ENCODE peak calls at places on chromosomes 1 and 21, in nine cellular contexts. One of them, this sample, is unnamed.

GRCh38 chr1:214248294-214249082 is 32.5 kb upstream of the SMYD2 start:
- DNase-seq in transverse colon: no peak
- DNase-seq in sigmoid colon: no peak
- DNase-seq in tibial nerve: no peak
- DNase-seq in A549: no peak
- DNase-seq in stomach: no peak
- DNase-seq in K562: no peak
- DNase-seq in HepG2: no peak
- DNase-seq in esophagus muscularis mucosa: no peak
- DNase-seq in this sample: no peak

GRCh38 chr21:28633803-28634572 is 358.7 kb downstream of the LTN1 start:
- DNase-seq in transverse colon: no peak
- DNase-seq in sigmoid colon: no peak
- DNase-seq in tibial nerve: no peak
- DNase-seq in A549: no peak
- DNase-seq in stomach: no peak
- DNase-seq in K562: no peak
- DNase-seq in HepG2: no peak
- DNase-seq in esophagus muscularis mucosa: no peak
- DNase-seq in this sample: no peak

GRCh38 chr1:225879521-225880209 is 2.5 kb downstream of the TMEM63A start:
- DNase-seq in transverse colon: peak; percentile 68
- DNase-seq in sigmoid colon: no peak
- DNase-seq in tibial nerve: no peak
- DNase-seq in A549: no peak
- DNase-seq in stomach: no peak
- DNase-seq in K562: no peak
- DNase-seq in HepG2: peak; percentile 21
- DNase-seq in esophagus muscularis mucosa: no peak
- DNase-seq in this sample: no peak

GRCh38 chr1:85195703-85196102 is 5.1 kb downstream of the SYDE2 start:
- DNase-seq in transverse colon: no peak
- DNase-seq in sigmoid colon: no peak
- DNase-seq in tibial nerve: no peak
- DNase-seq in A549: no peak
- DNase-seq in stomach: no peak
- DNase-seq in K562: no peak
- DNase-seq in HepG2: peak; percentile 12
- DNase-seq in esophagus muscularis mucosa: no peak
- DNase-seq in this sample: no peak

GRCh38 chr1:116110507-116111195 is 548 bp upstream of the MAB21L3 start:
- DNase-seq in transverse colon: peak; percentile 41
- DNase-seq in sigmoid colon: no peak
- DNase-seq in tibial nerve: no peak
- DNase-seq in A549: no peak
- DNase-seq in stomach: no peak
- DNase-seq in K562: no peak
- DNase-seq in HepG2: peak; percentile 54
- DNase-seq in esophagus muscularis mucosa: no peak
- DNase-seq in this sample: no peak

GRCh38 chr21:17848228-17848627 is 29.1 kb upstream of the C21orf91 start:
- DNase-seq in transverse colon: peak; percentile 35
- DNase-seq in sigmoid colon: peak; percentile 64
- DNase-seq in tibial nerve: peak; percentile 14
- DNase-seq in A549: no peak
- DNase-seq in stomach: no peak
- DNase-seq in K562: no peak
- DNase-seq in HepG2: no peak
- DNase-seq in esophagus muscularis mucosa: no peak
- DNase-seq in this sample: no peak

GRCh38 chr1:197915797-197916686 is 1.1 kb upstream of the LHX9 start:
- DNase-seq in transverse colon: peak; percentile 54
- DNase-seq in sigmoid colon: no peak
- DNase-seq in tibial nerve: no peak
- DNase-seq in A549: peak; percentile 85
- DNase-seq in stomach: no peak
- DNase-seq in K562: peak; percentile 48
- DNase-seq in HepG2: peak; percentile 67
- DNase-seq in esophagus muscularis mucosa: no peak
- DNase-seq in this sample: peak; percentile 71

GRCh38 chr1:180168786-180169640 is 14.3 kb downstream of the QSOX1 start:
- DNase-seq in transverse colon: peak; percentile 83
- DNase-seq in sigmoid colon: peak; percentile 40
- DNase-seq in tibial nerve: no peak
- DNase-seq in A549: peak; percentile 82
- DNase-seq in stomach: peak; percentile 89
- DNase-seq in K562: peak; percentile 76
- DNase-seq in HepG2: peak; percentile 43
- DNase-seq in esophagus muscularis mucosa: no peak
- DNase-seq in this sample: no peak

GRCh38 chr1:203287109-203287893 is 18.0 kb upstream of the BTG2 start:
- DNase-seq in transverse colon: peak; percentile 82
- DNase-seq in sigmoid colon: peak; percentile 82
- DNase-seq in tibial nerve: no peak
- DNase-seq in A549: no peak
- DNase-seq in stomach: peak; percentile 58
- DNase-seq in K562: peak; percentile 87
- DNase-seq in HepG2: no peak
- DNase-seq in esophagus muscularis mucosa: no peak
- DNase-seq in this sample: no peak
- TF ChIP-seq POLR2A in transverse colon: peak; percentile 34
- TF ChIP-seq POLR2A in sigmoid colon: no peak
- TF ChIP-seq POLR2A in tibial nerve: no peak
- TF ChIP-seq POLR2A in A549: no peak
- TF ChIP-seq POLR2A in stomach: no peak
- TF ChIP-seq POLR2A in K562: no peak
- TF ChIP-seq POLR2A in HepG2: no peak
- TF ChIP-seq POLR2A in esophagus muscularis mucosa: peak; percentile 20
- TF ChIP-seq POLR2A in this sample: no peak

DNA sequence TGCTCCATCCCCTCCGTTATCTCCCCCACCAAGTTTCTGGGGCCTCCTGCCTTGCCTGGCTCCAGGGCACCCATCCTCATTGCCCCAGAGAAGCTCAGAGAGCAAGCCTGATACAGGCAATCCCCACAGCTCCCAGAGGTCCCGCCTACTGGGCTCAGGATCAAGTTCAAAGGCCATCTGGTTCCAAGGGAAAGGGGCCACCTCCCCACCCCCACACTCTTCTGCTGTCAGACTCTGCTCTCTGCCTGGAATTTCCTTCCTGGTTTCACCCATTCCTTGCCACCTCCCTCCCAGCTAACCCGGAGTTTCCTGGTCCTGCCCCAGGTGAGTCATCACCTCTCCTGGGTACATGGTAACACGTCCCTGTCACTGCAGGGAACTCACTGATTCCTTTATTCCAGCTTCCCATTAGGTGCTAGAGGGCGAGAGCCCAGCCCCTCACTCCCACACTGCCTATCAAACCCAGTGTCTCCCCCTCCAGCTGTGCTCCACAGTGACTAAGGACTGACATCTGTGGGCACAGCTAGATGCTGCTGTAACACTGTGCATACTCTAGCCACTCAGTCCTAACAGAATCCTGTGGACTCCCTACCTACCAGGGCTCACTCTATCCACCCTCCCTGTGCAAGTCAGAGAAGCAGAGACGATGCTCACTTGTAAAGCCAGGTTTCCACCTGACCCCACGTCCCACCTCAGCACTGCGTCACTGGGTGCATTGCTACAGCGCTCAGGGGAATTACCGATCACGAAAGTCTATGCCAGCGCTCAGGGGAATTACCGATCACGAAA is 21.8 kb downstream of the RSPH1 start:
- DNase-seq in transverse colon: peak; percentile 94
- DNase-seq in sigmoid colon: no peak
- DNase-seq in tibial nerve: no peak
- DNase-seq in A549: peak; percentile 68
- DNase-seq in stomach: peak; percentile 90
- DNase-seq in K562: no peak
- DNase-seq in HepG2: peak; percentile 41
- DNase-seq in esophagus muscularis mucosa: no peak
- DNase-seq in this sample: no peak
- TF ChIP-seq EP300 in transverse colon: peak; percentile 75
- TF ChIP-seq EP300 in sigmoid colon: no peak
- TF ChIP-seq EP300 in tibial nerve: no peak
- TF ChIP-seq EP300 in A549: no peak
- TF ChIP-seq EP300 in stomach: no peak
- TF ChIP-seq EP300 in K562: no peak
- TF ChIP-seq EP300 in HepG2: no peak
- TF ChIP-seq EP300 in esophagus muscularis mucosa: no peak
- TF ChIP-seq EP300 in this sample: no peak

GRCh38 chr1:230694991-230695390 is 18.9 kb downstream of the AGT start:
- DNase-seq in transverse colon: no peak
- DNase-seq in sigmoid colon: no peak
- DNase-seq in tibial nerve: no peak
- DNase-seq in A549: no peak
- DNase-seq in stomach: no peak
- DNase-seq in K562: no peak
- DNase-seq in HepG2: no peak
- DNase-seq in esophagus muscularis mucosa: no peak
- DNase-seq in this sample: no peak

GRCh38 chr1:230699716-230700115 is 14.2 kb downstream of the AGT start:
- DNase-seq in transverse colon: no peak
- DNase-seq in sigmoid colon: no peak
- DNase-seq in tibial nerve: no peak
- DNase-seq in A549: no peak
- DNase-seq in stomach: no peak
- DNase-seq in K562: no peak
- DNase-seq in HepG2: no peak
- DNase-seq in esophagus muscularis mucosa: peak; percentile 60
- DNase-seq in this sample: no peak

GRCh38 chr1:230700132-230700531 is 13.8 kb downstream of the AGT start:
- DNase-seq in transverse colon: no peak
- DNase-seq in sigmoid colon: no peak
- DNase-seq in tibial nerve: no peak
- DNase-seq in A549: no peak
- DNase-seq in stomach: no peak
- DNase-seq in K562: no peak
- DNase-seq in HepG2: no peak
- DNase-seq in esophagus muscularis mucosa: no peak
- DNase-seq in this sample: no peak

GRCh38 chr1:230696722-230697432 is 17.0 kb downstream of the AGT start:
- DNase-seq in transverse colon: no peak
- DNase-seq in sigmoid colon: no peak
- DNase-seq in tibial nerve: no peak
- DNase-seq in A549: no peak
- DNase-seq in stomach: no peak
- DNase-seq in K562: no peak
- DNase-seq in HepG2: no peak
- DNase-seq in esophagus muscularis mucosa: peak; percentile 55
- DNase-seq in this sample: no peak

GRCh38 chr1:230698130-230698529 is 15.8 kb downstream of the AGT start:
- DNase-seq in transverse colon: no peak
- DNase-seq in sigmoid colon: no peak
- DNase-seq in tibial nerve: no peak
- DNase-seq in A549: no peak
- DNase-seq in stomach: no peak
- DNase-seq in K562: no peak
- DNase-seq in HepG2: no peak
- DNase-seq in esophagus muscularis mucosa: peak; percentile 57
- DNase-seq in this sample: no peak
- TF ChIP-seq CTCF in transverse colon: no peak
- TF ChIP-seq CTCF in sigmoid colon: no peak
- TF ChIP-seq CTCF in tibial nerve: no peak
- TF ChIP-seq CTCF in A549: no peak
- TF ChIP-seq CTCF in stomach: no peak
- TF ChIP-seq CTCF in K562: peak; percentile 45
- TF ChIP-seq CTCF in HepG2: peak; percentile 42
- TF ChIP-seq CTCF in esophagus muscularis mucosa: no peak
- TF ChIP-seq CTCF in this sample: no peak

GRCh38 chr1:203026666-203027663 is 674 bp downstream of the PPFIA4 start:
- DNase-seq in transverse colon: no peak
- DNase-seq in sigmoid colon: no peak
- DNase-seq in tibial nerve: no peak
- DNase-seq in A549: no peak
- DNase-seq in stomach: peak; percentile 24
- DNase-seq in K562: no peak
- DNase-seq in HepG2: no peak
- DNase-seq in esophagus muscularis mucosa: no peak
- DNase-seq in this sample: peak; percentile 40

GRCh38 chr1:203028784-203029553 is 2.7 kb downstream of the PPFIA4 start:
- DNase-seq in transverse colon: no peak
- DNase-seq in sigmoid colon: no peak
- DNase-seq in tibial nerve: no peak
- DNase-seq in A549: no peak
- DNase-seq in stomach: no peak
- DNase-seq in K562: no peak
- DNase-seq in HepG2: no peak
- DNase-seq in esophagus muscularis mucosa: no peak
- DNase-seq in this sample: no peak

GRCh38 chr1:203031467-203031866 is 5.2 kb downstream of the PPFIA4 start:
- DNase-seq in transverse colon: no peak
- DNase-seq in sigmoid colon: no peak
- DNase-seq in tibial nerve: no peak
- DNase-seq in A549: no peak
- DNase-seq in stomach: no peak
- DNase-seq in K562: peak; percentile 64
- DNase-seq in HepG2: no peak
- DNase-seq in esophagus muscularis mucosa: no peak
- DNase-seq in this sample: no peak

GRCh38 chr1:203028067-203028783 is 1.9 kb downstream of the PPFIA4 start:
- DNase-seq in transverse colon: no peak
- DNase-seq in sigmoid colon: no peak
- DNase-seq in tibial nerve: no peak
- DNase-seq in A549: no peak
- DNase-seq in stomach: no peak
- DNase-seq in K562: no peak
- DNase-seq in HepG2: no peak
- DNase-seq in esophagus muscularis mucosa: peak; percentile 78
- DNase-seq in this sample: no peak

DNA sequence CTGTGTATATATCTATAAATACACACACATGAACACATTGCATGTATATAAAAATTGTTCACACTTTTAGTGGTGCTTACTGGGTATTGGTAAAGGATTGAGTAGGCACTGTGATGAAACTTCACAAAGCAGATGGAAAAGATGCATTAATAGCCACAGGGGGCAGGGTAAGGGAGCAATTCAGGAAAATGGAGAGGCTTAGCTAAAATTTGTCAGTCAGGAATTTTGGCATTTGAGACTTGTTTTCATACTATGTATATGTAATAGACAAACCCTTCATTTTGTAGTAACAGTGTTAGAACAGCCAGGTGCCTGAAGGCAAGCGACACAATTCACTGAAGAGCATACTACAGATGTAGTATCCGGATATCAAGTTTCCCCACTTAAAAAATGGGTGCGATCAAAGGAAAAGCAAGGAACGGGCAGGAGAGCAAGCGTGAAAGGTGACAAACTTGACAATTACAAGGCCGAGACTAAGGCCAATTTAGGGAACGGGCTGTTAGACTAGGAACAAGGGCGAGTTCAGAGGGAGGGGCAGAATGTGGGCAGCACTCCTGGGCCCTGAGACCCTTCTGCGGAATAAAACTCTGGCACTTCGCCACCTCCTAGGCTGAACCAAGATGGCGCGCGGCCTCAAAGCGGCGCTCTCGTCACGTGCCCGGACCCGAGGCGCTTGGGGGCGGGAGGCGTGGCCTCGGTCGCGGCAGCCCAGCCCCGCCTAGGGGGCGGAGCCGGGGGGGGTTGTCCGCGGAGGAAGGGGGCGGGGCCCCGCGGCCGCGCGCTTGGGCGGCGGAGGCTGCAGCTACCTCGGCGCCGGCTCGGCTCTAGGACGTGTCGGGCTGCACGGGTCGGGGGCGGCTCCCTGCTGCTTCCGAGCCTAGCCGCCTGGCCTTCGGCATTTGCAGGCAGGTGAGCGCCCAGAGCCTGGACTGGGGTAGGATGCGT is at the start of gene PPFIA4:
- DNase-seq in transverse colon: peak; percentile 87
- DNase-seq in sigmoid colon: peak; percentile 93
- DNase-seq in tibial nerve: peak; percentile 58
- DNase-seq in A549: peak; percentile 72
- DNase-seq in stomach: peak; percentile 89
- DNase-seq in K562: peak; percentile 100
- DNase-seq in HepG2: no peak
- DNase-seq in esophagus muscularis mucosa: peak; percentile 92
- DNase-seq in this sample: peak; percentile 92
- TF ChIP-seq POLR2A in transverse colon: peak; percentile 23
- TF ChIP-seq POLR2A in sigmoid colon: no peak
- TF ChIP-seq POLR2A in tibial nerve: no peak
- TF ChIP-seq POLR2A in A549: peak; percentile 37
- TF ChIP-seq POLR2A in stomach: no peak
- TF ChIP-seq POLR2A in K562: peak; percentile 76
- TF ChIP-seq POLR2A in HepG2: peak; percentile 64
- TF ChIP-seq POLR2A in esophagus muscularis mucosa: peak; percentile 18
- TF ChIP-seq POLR2A in this sample: no peak